ENCODE peak calls at places on chromosomes 7 and 10, in six cellular contexts. E is NCI-H1436; G is tibial artery; S is activated effector memory CD4-positive, alpha-beta T cell treated with Interleukin-2 at 50 U/mL for 16 hours; P is NCI-H446 treated with DMSO at 0.1 percent for 48 hours; N is hepatocyte. O is an unnamed sample.

GRCh38 chr7:129438839-129439640 is 4.8 kb downstream of the STRIP2 start:
- DNase-seq in E (no peak), G (no peak), S (no peak), P (no peak), N (peak), O (no peak)

GRCh38 chr7:134021861-134022260 is 105.3 kb upstream of the LRGUK start:
- DNase-seq in P (no peak), E (no peak), S (no peak), G (no peak), N (no peak), O (no peak)

GRCh38 chr7:152897401-152897800 is 137.8 kb downstream of the ACTR3B start:
- DNase-seq in P (no peak), G (no peak), E (no peak), S (no peak), N (no peak), O (no peak)

GRCh38 chr10:69657866-69658265 is 27.8 kb downstream of the FAM241B start:
- DNase-seq in S (no peak), P (no peak), N (no peak), E (no peak), G (no peak), O (no peak)

GRCh38 chr10:71076473-71077142 is 135.8 kb upstream of the UNC5B start:
- DNase-seq in E (peak), P (no peak), S (no peak), G (peak), N (no peak), O (no peak)

GRCh38 chr7:114128880-114129279 is 210.1 kb upstream of the PPP1R3A start:
- DNase-seq in S (no peak), N (no peak), G (no peak), P (no peak), E (no peak), O (no peak)

GRCh38 chr10:119206603-119207366 is 586 bp upstream of the GRK5 start:
- DNase-seq in P (no peak), S (peak), N (peak), G (peak), E (peak), O (peak)

GRCh38 chr7:129615018-129615417 is 3.5 kb downstream of the NRF1 start:
- DNase-seq in G (no peak), P (no peak), E (no peak), S (no peak), N (no peak), O (no peak)

GRCh38 chr7:66640802-66641525 is 12.3 kb downstream of the KCTD7 start:
- DNase-seq in E (no peak), G (no peak), S (no peak), P (no peak), N (peak), O (no peak)

GRCh38 chr10:59595584-59595983 is 114.1 kb downstream of the SLC16A9 start:
- DNase-seq in S (no peak), G (no peak), N (no peak), E (no peak), P (no peak), O (no peak)

O was measured in CD8-positive, alpha-beta T cell.